ENCODE peak calls at places on chromosomes 2 and 18, in six cellular contexts. One of them, this sample, is unnamed.

GRCh38 chr2:68018727-68019126 is 44.1 kb downstream of the C1D start:
- DNase-seq in HepG2: no peak
- DNase-seq in K562: no peak
- DNase-seq in GM12878: no peak
- DNase-seq in H1: no peak
- DNase-seq in GM12892: no peak
- DNase-seq in this sample: no peak

GRCh38 chr2:96815326-96816126 is 542 bp upstream of the CNNM3 start:
- DNase-seq in K562: no peak
- DNase-seq in GM12878: no peak
- DNase-seq in H1: no peak
- DNase-seq in GM12892: no peak
- DNase-seq in HepG2: peak
- DNase-seq in this sample: no peak

GRCh38 chr2:10285578-10286198 is 17.0 kb upstream of the HPCAL1 start:
- DNase-seq in GM12878: no peak
- DNase-seq in GM12892: no peak
- DNase-seq in K562: peak
- DNase-seq in HepG2: peak
- DNase-seq in H1: peak
- DNase-seq in this sample: no peak

GRCh38 chr2:108917078-108917440 is 72.0 kb downstream of the EDAR start:
- DNase-seq in H1: no peak
- DNase-seq in GM12878: no peak
- DNase-seq in GM12892: no peak
- DNase-seq in K562: no peak
- DNase-seq in HepG2: peak
- DNase-seq in this sample: no peak

GRCh38 chr2:119024568-119024967 is 82.6 kb downstream of the MARCO start:
- DNase-seq in GM12892: no peak
- DNase-seq in K562: no peak
- DNase-seq in GM12878: no peak
- DNase-seq in HepG2: no peak
- DNase-seq in H1: peak
- DNase-seq in this sample: no peak

GRCh38 chr2:26583381-26583911 is 57.7 kb downstream of the CIB4 start:
- DNase-seq in GM12892: no peak
- DNase-seq in HepG2: no peak
- DNase-seq in GM12878: no peak
- DNase-seq in H1: no peak
- DNase-seq in K562: no peak
- DNase-seq in this sample: no peak

GRCh38 chr2:69779258-69779989 is 37.5 kb downstream of the ANXA4 start:
- DNase-seq in H1: no peak
- DNase-seq in GM12892: no peak
- DNase-seq in HepG2: peak
- DNase-seq in K562: no peak
- DNase-seq in GM12878: no peak
- DNase-seq in this sample: no peak

GRCh38 chr2:184067502-184067901 is 530.8 kb upstream of the ZNF804A start:
- DNase-seq in H1: no peak
- DNase-seq in HepG2: no peak
- DNase-seq in K562: no peak
- DNase-seq in GM12892: no peak
- DNase-seq in GM12878: no peak
- DNase-seq in this sample: no peak

GRCh38 chr2:102620367-102620766 is 1.0 kb downstream of the SLC9A2 start:
- DNase-seq in K562: peak
- DNase-seq in GM12878: no peak
- DNase-seq in GM12892: no peak
- DNase-seq in H1: no peak
- DNase-seq in HepG2: no peak
- DNase-seq in this sample: no peak

GRCh38 chr18:74622079-74622478 is 24.4 kb downstream of the ZNF407 start:
- DNase-seq in GM12878: no peak
- DNase-seq in GM12892: no peak
- DNase-seq in H1: no peak
- DNase-seq in HepG2: no peak
- DNase-seq in K562: no peak
- DNase-seq in this sample: no peak

DNA sequence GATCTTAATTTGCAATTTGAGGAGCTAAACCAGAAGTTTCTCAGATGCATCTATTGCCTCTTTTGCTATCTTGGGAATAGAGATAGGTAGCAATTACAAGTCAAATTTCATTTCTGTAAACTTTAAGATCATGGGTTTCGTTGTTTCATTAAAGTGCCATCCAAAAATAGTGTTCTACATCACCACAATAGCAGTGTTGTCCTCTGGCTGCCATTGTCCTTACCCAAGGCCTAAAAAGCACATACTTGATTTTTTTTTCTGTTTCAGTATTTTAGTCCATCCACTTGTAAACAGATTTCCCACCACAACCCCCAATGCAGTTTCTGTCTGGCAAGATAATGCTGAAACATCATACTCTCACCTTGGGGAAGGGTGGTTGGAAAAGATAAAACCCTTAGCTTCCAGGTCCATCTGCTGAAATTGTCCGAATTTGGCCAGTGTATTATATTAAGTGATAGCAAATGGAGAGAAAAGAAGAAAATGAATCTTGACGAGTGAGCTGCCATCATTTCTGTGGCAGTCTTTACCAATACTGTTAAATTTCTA is 136.2 kb downstream of the LCLAT1 start:
- DNase-seq in K562: no peak
- DNase-seq in HepG2: no peak
- DNase-seq in GM12892: no peak
- DNase-seq in GM12878: no peak
- DNase-seq in H1: no peak
- DNase-seq in this sample: no peak
- TF ChIP-seq TAF1 in K562: no peak
- TF ChIP-seq TAF1 in HepG2: no peak
- TF ChIP-seq TAF1 in GM12892: no peak
- TF ChIP-seq TAF1 in GM12878: no peak
- TF ChIP-seq TAF1 in H1: no peak
- TF ChIP-seq TAF1 in this sample: no peak

GRCh38 chr2:140286377-140286776 is 1506.2 kb upstream of the NXPH2 start:
- DNase-seq in HepG2: no peak
- DNase-seq in GM12878: no peak
- DNase-seq in K562: no peak
- DNase-seq in H1: no peak
- DNase-seq in GM12892: no peak
- DNase-seq in this sample: no peak
- TF ChIP-seq POLR2A in HepG2: no peak
- TF ChIP-seq POLR2A in GM12878: no peak
- TF ChIP-seq POLR2A in K562: no peak
- TF ChIP-seq POLR2A in H1: no peak
- TF ChIP-seq POLR2A in GM12892: no peak
- TF ChIP-seq POLR2A in this sample: no peak

DNA sequence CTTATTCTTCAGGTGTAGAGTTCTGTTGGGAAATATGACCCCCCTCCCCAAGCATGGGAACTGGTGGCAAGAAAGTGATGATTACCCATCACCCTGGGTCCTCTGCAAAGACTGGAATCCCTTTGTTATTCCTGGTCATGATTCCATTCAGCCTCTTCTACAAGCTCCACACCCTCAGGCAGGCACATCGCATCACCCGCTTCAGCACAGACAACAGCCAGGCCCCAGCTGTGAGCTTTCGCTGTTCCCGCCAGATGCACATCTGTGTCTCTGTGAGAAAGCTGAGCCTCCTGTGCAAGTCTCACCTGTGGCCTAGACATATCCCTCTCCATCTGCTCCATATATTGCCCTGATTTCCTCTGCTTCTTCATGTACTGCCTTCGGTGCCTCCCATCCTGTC is 368.0 kb upstream of the RAB6C start:
- DNase-seq in GM12892: no peak
- DNase-seq in K562: no peak
- DNase-seq in GM12878: no peak
- DNase-seq in HepG2: no peak
- DNase-seq in H1: no peak
- DNase-seq in this sample: no peak
- TF ChIP-seq TAF1 in GM12892: no peak
- TF ChIP-seq TAF1 in K562: no peak
- TF ChIP-seq TAF1 in GM12878: no peak
- TF ChIP-seq TAF1 in HepG2: no peak
- TF ChIP-seq TAF1 in H1: no peak
- TF ChIP-seq TAF1 in this sample: no peak

DNA sequence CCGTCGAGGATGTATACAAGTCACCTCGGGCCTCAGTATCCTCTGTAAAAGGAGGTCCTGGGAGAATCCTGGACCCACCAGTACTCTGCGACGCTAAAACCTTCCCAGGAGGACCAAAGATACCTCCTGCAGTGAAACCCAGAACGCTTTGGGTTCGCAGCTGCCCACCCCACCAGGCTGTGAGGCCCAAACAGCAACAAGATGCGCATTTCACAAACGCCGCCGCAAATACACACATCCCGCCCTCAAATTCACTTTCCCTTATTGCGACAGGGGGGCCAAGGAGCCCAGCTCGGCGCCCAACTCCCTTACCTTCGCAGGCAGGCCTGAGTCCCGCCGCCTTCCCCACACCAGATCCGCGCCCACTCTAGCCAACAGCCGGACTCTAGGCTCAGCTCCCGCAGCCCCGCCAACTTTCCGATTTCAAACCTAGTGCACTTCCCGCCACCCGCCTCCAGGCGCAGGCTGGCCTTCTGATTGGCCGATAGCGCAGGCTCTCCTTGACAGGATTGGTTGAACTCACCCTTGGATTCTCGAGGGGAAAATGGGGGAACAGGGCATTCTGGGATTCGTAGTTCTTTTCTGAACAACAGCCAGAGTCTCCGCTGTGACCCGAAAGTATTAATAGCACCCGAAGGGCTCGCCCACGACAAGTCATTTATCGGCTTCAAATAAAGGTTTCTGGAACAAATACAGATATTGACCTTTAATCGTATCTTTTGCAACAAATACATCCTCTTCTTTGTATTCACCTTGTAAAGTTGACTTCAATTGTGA is at the start of gene SPC25:
- DNase-seq in K562: peak
- DNase-seq in GM12878: peak
- DNase-seq in HepG2: peak
- DNase-seq in GM12892: peak
- DNase-seq in H1: peak
- DNase-seq in this sample: peak
- TF ChIP-seq POLR2A in K562: peak
- TF ChIP-seq POLR2A in GM12878: peak
- TF ChIP-seq POLR2A in HepG2: peak
- TF ChIP-seq POLR2A in GM12892: peak
- TF ChIP-seq POLR2A in H1: no peak
- TF ChIP-seq POLR2A in this sample: no peak

DNA sequence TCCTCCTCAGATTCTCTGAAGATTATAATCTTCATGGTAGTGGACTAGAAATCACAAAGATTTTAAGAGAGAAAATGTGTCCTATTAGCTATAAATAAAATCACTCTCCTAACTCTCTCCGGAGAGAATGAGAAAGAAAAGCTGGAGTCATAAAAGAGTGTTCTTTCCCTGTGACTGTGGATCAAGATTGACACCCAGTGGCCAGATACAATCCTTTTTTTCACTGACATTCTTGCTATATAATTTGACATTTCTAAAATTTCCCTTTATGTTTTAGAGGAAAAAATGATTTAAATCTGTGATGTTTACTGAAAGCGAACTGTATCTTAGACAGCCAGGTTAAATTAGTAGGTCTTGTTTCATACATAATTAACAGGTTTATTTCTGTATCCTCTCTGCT is 35.4 kb upstream of the LRP2 start:
- DNase-seq in GM12878: no peak
- DNase-seq in H1: no peak
- DNase-seq in GM12892: no peak
- DNase-seq in K562: no peak
- DNase-seq in HepG2: no peak
- DNase-seq in this sample: no peak
- TF ChIP-seq TAF1 in GM12878: no peak
- TF ChIP-seq TAF1 in H1: no peak
- TF ChIP-seq TAF1 in GM12892: no peak
- TF ChIP-seq TAF1 in K562: no peak
- TF ChIP-seq TAF1 in HepG2: no peak
- TF ChIP-seq TAF1 in this sample: no peak

GRCh38 chr2:210476194-210477128 is at the start of gene LANCL1:
- DNase-seq in GM12878: peak
- DNase-seq in GM12892: peak
- DNase-seq in HepG2: peak
- DNase-seq in H1: peak
- DNase-seq in K562: peak
- DNase-seq in this sample: peak
- TF ChIP-seq POLR2A in GM12878: peak
- TF ChIP-seq POLR2A in GM12892: peak
- TF ChIP-seq POLR2A in HepG2: peak
- TF ChIP-seq POLR2A in H1: peak
- TF ChIP-seq POLR2A in K562: peak
- TF ChIP-seq POLR2A in this sample: peak

GRCh38 chr2:37869756-37870155 is 55.3 kb upstream of the RMDN2 start:
- DNase-seq in H1: no peak
- DNase-seq in K562: no peak
- DNase-seq in HepG2: no peak
- DNase-seq in GM12878: no peak
- DNase-seq in GM12892: no peak
- DNase-seq in this sample: no peak

GRCh38 chr2:37869304-37869703 is 55.8 kb upstream of the RMDN2 start:
- DNase-seq in H1: no peak
- DNase-seq in HepG2: no peak
- DNase-seq in K562: no peak
- DNase-seq in GM12892: no peak
- DNase-seq in GM12878: no peak
- DNase-seq in this sample: no peak

GRCh38 chr2:37865640-37866039 is 59.4 kb upstream of the RMDN2 start:
- DNase-seq in H1: no peak
- DNase-seq in K562: no peak
- DNase-seq in GM12892: no peak
- DNase-seq in GM12878: no peak
- DNase-seq in HepG2: no peak
- DNase-seq in this sample: no peak

GRCh38 chr2:37866535-37866934 is 58.6 kb upstream of the RMDN2 start:
- DNase-seq in HepG2: no peak
- DNase-seq in GM12878: no peak
- DNase-seq in GM12892: no peak
- DNase-seq in H1: no peak
- DNase-seq in K562: no peak
- DNase-seq in this sample: no peak

DNA sequence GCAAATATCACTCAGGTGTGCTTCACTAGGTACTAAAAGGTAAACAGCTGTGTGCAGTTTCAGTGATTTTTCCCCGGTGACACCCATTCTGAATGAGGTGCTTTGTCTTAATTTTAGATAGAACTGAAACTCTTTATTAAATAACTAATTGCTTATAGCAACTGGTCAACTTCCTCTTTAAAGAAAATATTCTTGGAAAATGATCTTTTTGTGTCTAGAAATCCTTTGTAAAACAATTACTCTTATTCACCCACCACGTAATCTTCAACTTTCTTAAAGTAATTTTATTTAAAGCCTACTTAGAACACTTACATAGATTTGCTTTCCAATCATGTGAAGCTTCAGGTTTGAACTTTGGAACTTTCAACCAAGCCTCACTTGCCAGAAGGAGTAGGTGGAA is 57.9 kb upstream of the RMDN2 start:
- DNase-seq in GM12892: no peak
- DNase-seq in H1: no peak
- DNase-seq in K562: no peak
- DNase-seq in HepG2: no peak
- DNase-seq in GM12878: no peak
- DNase-seq in this sample: no peak
- TF ChIP-seq TAF1 in GM12892: no peak
- TF ChIP-seq TAF1 in H1: no peak
- TF ChIP-seq TAF1 in K562: no peak
- TF ChIP-seq TAF1 in HepG2: no peak
- TF ChIP-seq TAF1 in GM12878: no peak
- TF ChIP-seq TAF1 in this sample: no peak

GRCh38 chr2:43160778-43161177 is 65.6 kb downstream of the ZFP36L2 start:
- DNase-seq in HepG2: peak
- DNase-seq in GM12892: no peak
- DNase-seq in K562: no peak
- DNase-seq in H1: no peak
- DNase-seq in GM12878: no peak
- DNase-seq in this sample: no peak
- TF ChIP-seq POLR2A in HepG2: no peak
- TF ChIP-seq POLR2A in GM12892: no peak
- TF ChIP-seq POLR2A in K562: no peak
- TF ChIP-seq POLR2A in H1: no peak
- TF ChIP-seq POLR2A in GM12878: no peak
- TF ChIP-seq POLR2A in this sample: no peak

This sample was measured in GM12891.